ENCODE peak calls at places on chromosomes 11 and 22, in six cellular contexts. S, W, T, Z, A and C are unnamed samples.
A peak's percentile ranks its signal among the peaks of the same experiment; 100 is the strongest.

GRCh38 chr11:63917685-63918523 is 940 bp upstream of the RCOR2 start:
- DNase-seq in A (no peak), T (peak; percentile 82), W (peak; percentile 43), S (no peak), Z (no peak), C (no peak)

GRCh38 chr11:69691449-69691848 is 12.4 kb downstream of the FGF19 start:
- DNase-seq in W (no peak), T (no peak), A (no peak), S (no peak), Z (no peak), C (no peak)

GRCh38 chr11:62959077-62959980 is 25.4 kb downstream of the SLC22A6 start:
- DNase-seq in T (no peak), A (no peak), Z (no peak), S (no peak), W (no peak), C (no peak)

GRCh38 chr11:36510567-36511020 is 522 bp upstream of the TRAF6 start:
- DNase-seq in A (no peak), Z (no peak), W (no peak), T (no peak), S (no peak), C (no peak)

GRCh38 chr11:83727251-83727650 is 441.1 kb upstream of the CCDC90B start:
- DNase-seq in A (no peak), Z (no peak), S (no peak), T (no peak), W (no peak), C (no peak)

GRCh38 chr11:63916837-63917684 is at the start of gene RCOR2:
- DNase-seq in Z (no peak), A (no peak), W (peak; percentile 70), T (peak; percentile 92), S (peak; percentile 91), C (peak; percentile 88)

GRCh38 chr11:68412593-68413475 is 47.7 kb upstream of the PPP6R3 start:
- DNase-seq in S (no peak), A (no peak), Z (peak; percentile 85), T (no peak), W (no peak), C (peak; percentile 55)

GRCh38 chr11:2573240-2574042 is 126.4 kb downstream of the KCNQ1OT1 start:
- DNase-seq in A (no peak), T (no peak), S (no peak), W (no peak), Z (no peak), C (no peak)

GRCh38 chr11:78208257-78209165 is 19.8 kb downstream of the USP35 start:
- DNase-seq in S (no peak), W (peak; percentile 27), T (no peak), A (no peak), Z (no peak), C (no peak)

GRCh38 chr11:86374586-86374985 is at the start of gene CCDC81:
- DNase-seq in S (no peak), T (no peak), W (no peak), A (peak; percentile 49), Z (no peak), C (no peak)

GRCh38 chr11:110317516-110317932 is 21.1 kb upstream of the RDX start:
- DNase-seq in S (no peak), W (no peak), Z (no peak), A (no peak), T (peak; percentile 65), C (no peak)

GRCh38 chr22:45201678-45202332 is 38.1 kb downstream of the NUP50 start:
- DNase-seq in Z (no peak), T (no peak), A (no peak), W (no peak), S (no peak), C (no peak)

GRCh38 chr22:46828323-46829139 is 66.1 kb downstream of the TBC1D22A start:
- DNase-seq in A (no peak), S (no peak), Z (no peak), W (no peak), T (no peak), C (no peak)

GRCh38 chr11:33682446-33682845 is 18.2 kb downstream of the C11orf91 start:
- DNase-seq in A (no peak), T (no peak), W (no peak), S (no peak), Z (no peak), C (no peak)

GRCh38 chr11:118522571-118523072 is 4.7 kb upstream of the TTC36 start:
- DNase-seq in W (peak; percentile 35), Z (no peak), A (no peak), T (peak; percentile 41), S (no peak), C (no peak)

GRCh38 chr11:19345848-19346681 is 105.3 kb upstream of the E2F8 start:
- DNase-seq in T (peak; percentile 19), W (no peak), S (peak; percentile 47), Z (no peak), A (no peak), C (peak; percentile 41)

GRCh38 chr11:32897103-32897502 is 4.5 kb downstream of the QSER1 start:
- DNase-seq in Z (no peak), S (no peak), W (no peak), T (no peak), A (no peak), C (no peak)

GRCh38 chr22:19731736-19732135 is 8.4 kb downstream of the GP1BB start:
- DNase-seq in S (no peak), A (no peak), T (peak; percentile 67), Z (no peak), W (no peak), C (no peak)

GRCh38 chr11:27008811-27009535 is 15.1 kb downstream of the FIBIN start:
- DNase-seq in W (no peak), A (no peak), T (no peak), Z (no peak), S (no peak), C (no peak)

GRCh38 chr11:30322162-30322561 is 742 bp upstream of the ARL14EP start:
- DNase-seq in T (no peak), A (no peak), W (no peak), S (no peak), Z (no peak), C (no peak)

GRCh38 chr11:122733301-122733686 is 77.8 kb downstream of the UBASH3B start:
- DNase-seq in W (no peak), A (no peak), T (no peak), Z (no peak), S (no peak), C (no peak)

GRCh38 chr22:40396882-40397281 is 26.5 kb downstream of the SGSM3 start:
- DNase-seq in T (no peak), S (no peak), A (no peak), Z (no peak), W (no peak), C (no peak)

GRCh38 chr11:70503878-70504240 is 105.5 kb downstream of the CTTN start:
- DNase-seq in W (no peak), T (no peak), S (no peak), A (no peak), Z (no peak), C (no peak)

GRCh38 chr11:4606231-4607015 is 1.6 kb downstream of the TRIM68 start:
- DNase-seq in A (no peak), S (no peak), W (no peak), T (no peak), Z (no peak), C (no peak)

GRCh38 chr11:35590412-35590811 is 27.8 kb upstream of the FJX1 start:
- DNase-seq in S (no peak), W (no peak), T (no peak), Z (no peak), A (no peak), C (no peak)

GRCh38 chr11:76577199-76577920 is 93.2 kb downstream of the LRRC32 start:
- DNase-seq in W (no peak), T (no peak), A (no peak), Z (no peak), S (no peak), C (no peak)

GRCh38 chr22:41574847-41575381 is 14.1 kb downstream of the CSDC2 start:
- DNase-seq in A (no peak), T (no peak), W (no peak), Z (no peak), S (no peak), C (no peak)

GRCh38 chr22:47954107-47954506 is 1191.7 kb downstream of the TBC1D22A start:
- DNase-seq in Z (no peak), T (no peak), W (no peak), S (no peak), A (no peak), C (no peak)

DNA sequence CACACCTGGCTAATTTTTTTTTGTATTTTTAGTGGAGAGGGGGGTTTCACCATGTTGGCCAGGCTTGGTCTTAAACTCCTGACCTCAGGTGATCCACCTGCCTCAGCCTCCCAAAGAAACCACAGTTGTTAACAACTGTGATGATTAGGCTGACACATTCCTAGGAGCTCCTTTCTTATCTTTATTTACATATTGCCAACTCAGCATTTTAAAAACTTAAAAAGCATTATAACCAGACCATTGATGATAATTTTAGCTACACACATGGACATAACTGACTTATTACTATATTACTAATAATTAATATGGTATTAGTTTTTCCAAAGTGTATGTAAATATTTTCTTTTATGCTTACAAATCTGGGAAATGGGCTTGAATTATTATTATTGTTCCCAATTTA is 82.9 kb upstream of the FAT3 start:
- DNase-seq in T (no peak), Z (no peak), A (no peak), S (no peak), W (no peak), C (no peak)
- TF ChIP-seq POLR2A in T (no peak), Z (no peak), A (no peak), S (no peak), W (no peak), C (no peak)

GRCh38 chr11:114034956-114035355 is 24.6 kb upstream of the ZBTB16 start:
- DNase-seq in W (no peak), Z (no peak), S (no peak), T (no peak), A (no peak), C (no peak)
- TF ChIP-seq TAF1 in W (no peak), Z (no peak), S (no peak), T (no peak), A (no peak), C (no peak)

GRCh38 chr22:22720724-22721261 is 76.4 kb downstream of the GGTLC2 start:
- DNase-seq in W (no peak), A (no peak), Z (peak; percentile 62), T (peak; percentile 37), S (no peak), C (peak; percentile 37)
- TF ChIP-seq POLR2AphosphoS5 in W (no peak), A (no peak), Z (no peak), T (no peak), S (no peak), C (no peak)

DNA sequence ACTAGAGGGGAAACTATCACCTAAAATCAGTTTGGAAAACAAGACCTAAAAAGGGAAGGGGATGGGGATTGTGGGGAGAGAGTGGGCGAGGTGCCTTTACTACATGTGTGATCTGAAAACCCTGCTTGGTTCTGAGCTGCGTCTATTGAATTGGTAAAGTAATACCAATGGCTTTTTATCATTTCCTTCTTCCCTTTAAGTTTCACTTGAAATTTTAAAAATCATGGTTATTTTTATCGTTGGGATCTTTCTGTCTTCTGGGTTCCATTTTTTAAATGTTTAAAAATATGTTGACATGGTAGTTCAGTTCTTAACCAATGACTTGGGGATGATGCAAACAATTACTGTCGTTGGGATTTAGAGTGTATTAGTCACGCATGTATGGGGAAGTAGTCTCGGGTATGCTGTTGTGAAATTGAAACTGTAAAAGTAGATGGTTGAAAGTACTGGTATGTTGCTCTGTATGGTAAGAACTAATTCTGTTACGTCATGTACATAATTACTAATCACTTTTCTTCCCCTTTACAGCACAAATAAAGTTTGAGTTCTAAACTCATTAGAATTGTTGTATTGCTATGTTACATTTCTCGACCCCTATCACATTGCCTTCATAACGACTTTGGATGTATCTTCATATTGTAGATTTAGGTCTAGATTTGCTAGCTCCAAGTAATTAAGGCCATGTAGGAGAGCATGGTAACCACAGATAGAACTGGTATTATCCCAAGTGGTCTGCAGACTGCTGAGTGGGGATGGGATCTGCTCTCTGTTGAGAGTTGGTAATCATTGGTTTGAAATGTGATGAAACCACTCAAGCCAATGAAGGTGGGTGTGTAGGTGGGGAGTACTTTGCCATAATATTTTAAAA is 3.6 kb downstream of the NEAT1 start:
- DNase-seq in S (no peak), W (no peak), T (no peak), Z (no peak), A (no peak), C (no peak)
- TF ChIP-seq POLR2A in S (peak; percentile 67), W (no peak), T (peak; percentile 65), Z (peak; percentile 32), A (no peak), C (peak; percentile 75)